ENCODE peak calls at places on chromosomes 12 and 14, in nine cellular contexts. One of them, this sample, is unnamed.
A peak's percentile ranks its signal among the peaks of the same experiment; 100 is the strongest.

GRCh38 chr14:89256951-89257350 is 160.1 kb downstream of the FOXN3 start:
- DNase-seq in adipocyte: no peak
- DNase-seq in kidney glomerular epithelial cell: no peak
- DNase-seq in T-helper 1 cell: no peak
- DNase-seq in smooth muscle cell of the brain vasculature: no peak
- DNase-seq in Right ventricle myocardium superior: no peak
- DNase-seq in iPS-NIHi11: no peak
- DNase-seq in ecto neural progenitor cell: no peak
- DNase-seq in astrocyte: no peak
- DNase-seq in this sample: no peak

GRCh38 chr12:77751939-77752338 is 78.8 kb upstream of the NAV3 start:
- DNase-seq in adipocyte: peak; percentile 60
- DNase-seq in kidney glomerular epithelial cell: no peak
- DNase-seq in T-helper 1 cell: no peak
- DNase-seq in smooth muscle cell of the brain vasculature: peak; percentile 35
- DNase-seq in Right ventricle myocardium superior: no peak
- DNase-seq in iPS-NIHi11: no peak
- DNase-seq in ecto neural progenitor cell: no peak
- DNase-seq in astrocyte: peak; percentile 70
- DNase-seq in this sample: no peak

GRCh38 chr14:79279645-79280399 is 931.5 kb downstream of the DIO2 start:
- DNase-seq in adipocyte: peak; percentile 3
- DNase-seq in kidney glomerular epithelial cell: no peak
- DNase-seq in T-helper 1 cell: no peak
- DNase-seq in smooth muscle cell of the brain vasculature: no peak
- DNase-seq in Right ventricle myocardium superior: no peak
- DNase-seq in iPS-NIHi11: no peak
- DNase-seq in ecto neural progenitor cell: peak; percentile 49
- DNase-seq in astrocyte: no peak
- DNase-seq in this sample: no peak

GRCh38 chr14:45787167-45787566 is 534.2 kb upstream of the MIS18BP1 start:
- DNase-seq in adipocyte: no peak
- DNase-seq in kidney glomerular epithelial cell: no peak
- DNase-seq in T-helper 1 cell: no peak
- DNase-seq in smooth muscle cell of the brain vasculature: no peak
- DNase-seq in Right ventricle myocardium superior: no peak
- DNase-seq in iPS-NIHi11: peak; percentile 7
- DNase-seq in ecto neural progenitor cell: no peak
- DNase-seq in astrocyte: no peak
- DNase-seq in this sample: no peak

GRCh38 chr14:61866932-61867920 is 105.0 kb downstream of the SNAPC1 start:
- DNase-seq in adipocyte: no peak
- DNase-seq in kidney glomerular epithelial cell: no peak
- DNase-seq in T-helper 1 cell: peak; percentile 14
- DNase-seq in smooth muscle cell of the brain vasculature: no peak
- DNase-seq in Right ventricle myocardium superior: no peak
- DNase-seq in iPS-NIHi11: no peak
- DNase-seq in ecto neural progenitor cell: no peak
- DNase-seq in astrocyte: no peak
- DNase-seq in this sample: no peak

GRCh38 chr12:70910666-70911065 is 9.9 kb downstream of the PTPRR start:
- DNase-seq in adipocyte: no peak
- DNase-seq in kidney glomerular epithelial cell: no peak
- DNase-seq in T-helper 1 cell: no peak
- DNase-seq in smooth muscle cell of the brain vasculature: no peak
- DNase-seq in Right ventricle myocardium superior: no peak
- DNase-seq in iPS-NIHi11: no peak
- DNase-seq in ecto neural progenitor cell: no peak
- DNase-seq in astrocyte: no peak
- DNase-seq in this sample: no peak

GRCh38 chr12:29051221-29051620 is 97.9 kb upstream of the FAR2 start:
- DNase-seq in adipocyte: no peak
- DNase-seq in kidney glomerular epithelial cell: no peak
- DNase-seq in T-helper 1 cell: no peak
- DNase-seq in smooth muscle cell of the brain vasculature: no peak
- DNase-seq in Right ventricle myocardium superior: no peak
- DNase-seq in iPS-NIHi11: no peak
- DNase-seq in ecto neural progenitor cell: no peak
- DNase-seq in astrocyte: peak; percentile 51
- DNase-seq in this sample: no peak

GRCh38 chr12:132717531-132718387 is 7.1 kb downstream of the PGAM5 start:
- DNase-seq in adipocyte: no peak
- DNase-seq in kidney glomerular epithelial cell: no peak
- DNase-seq in T-helper 1 cell: no peak
- DNase-seq in smooth muscle cell of the brain vasculature: no peak
- DNase-seq in Right ventricle myocardium superior: peak; percentile 40
- DNase-seq in iPS-NIHi11: no peak
- DNase-seq in ecto neural progenitor cell: no peak
- DNase-seq in astrocyte: no peak
- DNase-seq in this sample: no peak

GRCh38 chr12:49345048-49345839 is 1.4 kb upstream of the DNAJC22 start:
- DNase-seq in adipocyte: peak; percentile 66
- DNase-seq in kidney glomerular epithelial cell: peak; percentile 42
- DNase-seq in T-helper 1 cell: no peak
- DNase-seq in smooth muscle cell of the brain vasculature: no peak
- DNase-seq in Right ventricle myocardium superior: no peak
- DNase-seq in iPS-NIHi11: peak; percentile 60
- DNase-seq in ecto neural progenitor cell: peak; percentile 83
- DNase-seq in astrocyte: no peak
- DNase-seq in this sample: no peak

GRCh38 chr14:21917699-21918436 is 244.2 kb upstream of the OR4E1 start:
- DNase-seq in adipocyte: peak; percentile 64
- DNase-seq in kidney glomerular epithelial cell: peak; percentile 62
- DNase-seq in T-helper 1 cell: peak; percentile 74
- DNase-seq in smooth muscle cell of the brain vasculature: peak; percentile 13
- DNase-seq in Right ventricle myocardium superior: no peak
- DNase-seq in iPS-NIHi11: peak; percentile 33
- DNase-seq in ecto neural progenitor cell: no peak
- DNase-seq in astrocyte: peak; percentile 8
- DNase-seq in this sample: peak; percentile 57

GRCh38 chr12:18403182-18403581 is 141.9 kb downstream of the PIK3C2G start:
- DNase-seq in adipocyte: no peak
- DNase-seq in kidney glomerular epithelial cell: no peak
- DNase-seq in T-helper 1 cell: no peak
- DNase-seq in smooth muscle cell of the brain vasculature: no peak
- DNase-seq in Right ventricle myocardium superior: no peak
- DNase-seq in iPS-NIHi11: no peak
- DNase-seq in ecto neural progenitor cell: no peak
- DNase-seq in astrocyte: no peak
- DNase-seq in this sample: no peak

GRCh38 chr12:48881652-48882324 is 16.1 kb upstream of the RND1 start:
- DNase-seq in adipocyte: peak; percentile 14
- DNase-seq in kidney glomerular epithelial cell: no peak
- DNase-seq in T-helper 1 cell: no peak
- DNase-seq in smooth muscle cell of the brain vasculature: no peak
- DNase-seq in Right ventricle myocardium superior: no peak
- DNase-seq in iPS-NIHi11: no peak
- DNase-seq in ecto neural progenitor cell: no peak
- DNase-seq in astrocyte: no peak
- DNase-seq in this sample: no peak

GRCh38 chr14:59897757-59898383 is 22.1 kb upstream of the LRRC9 start:
- DNase-seq in adipocyte: no peak
- DNase-seq in kidney glomerular epithelial cell: peak; percentile 16
- DNase-seq in T-helper 1 cell: no peak
- DNase-seq in smooth muscle cell of the brain vasculature: no peak
- DNase-seq in Right ventricle myocardium superior: no peak
- DNase-seq in iPS-NIHi11: peak; percentile 44
- DNase-seq in ecto neural progenitor cell: peak; percentile 52
- DNase-seq in astrocyte: peak; percentile 4
- DNase-seq in this sample: no peak

GRCh38 chr12:10339441-10339840 is 31.8 kb downstream of the KLRD1 start:
- DNase-seq in adipocyte: peak; percentile 7
- DNase-seq in kidney glomerular epithelial cell: no peak
- DNase-seq in T-helper 1 cell: no peak
- DNase-seq in smooth muscle cell of the brain vasculature: no peak
- DNase-seq in Right ventricle myocardium superior: no peak
- DNase-seq in iPS-NIHi11: no peak
- DNase-seq in ecto neural progenitor cell: no peak
- DNase-seq in astrocyte: peak; percentile 25
- DNase-seq in this sample: no peak

GRCh38 chr12:132158677-132159554 is 14.7 kb downstream of the NOC4L start:
- DNase-seq in adipocyte: no peak
- DNase-seq in kidney glomerular epithelial cell: no peak
- DNase-seq in T-helper 1 cell: no peak
- DNase-seq in smooth muscle cell of the brain vasculature: no peak
- DNase-seq in Right ventricle myocardium superior: peak; percentile 37
- DNase-seq in iPS-NIHi11: no peak
- DNase-seq in ecto neural progenitor cell: no peak
- DNase-seq in astrocyte: no peak
- DNase-seq in this sample: no peak

GRCh38 chr14:33254876-33255275 is 316.2 kb downstream of the NPAS3 start:
- DNase-seq in adipocyte: peak; percentile 1
- DNase-seq in kidney glomerular epithelial cell: no peak
- DNase-seq in T-helper 1 cell: no peak
- DNase-seq in smooth muscle cell of the brain vasculature: no peak
- DNase-seq in Right ventricle myocardium superior: no peak
- DNase-seq in iPS-NIHi11: no peak
- DNase-seq in ecto neural progenitor cell: no peak
- DNase-seq in astrocyte: no peak
- DNase-seq in this sample: no peak

GRCh38 chr12:45580570-45580969 is 148.9 kb upstream of the ARID2 start:
- DNase-seq in adipocyte: no peak
- DNase-seq in kidney glomerular epithelial cell: no peak
- DNase-seq in T-helper 1 cell: no peak
- DNase-seq in smooth muscle cell of the brain vasculature: no peak
- DNase-seq in Right ventricle myocardium superior: no peak
- DNase-seq in iPS-NIHi11: no peak
- DNase-seq in ecto neural progenitor cell: no peak
- DNase-seq in astrocyte: no peak
- DNase-seq in this sample: no peak

GRCh38 chr14:56676042-56676441 is 96.4 kb downstream of the TMEM260 start:
- DNase-seq in adipocyte: no peak
- DNase-seq in kidney glomerular epithelial cell: no peak
- DNase-seq in T-helper 1 cell: no peak
- DNase-seq in smooth muscle cell of the brain vasculature: no peak
- DNase-seq in Right ventricle myocardium superior: no peak
- DNase-seq in iPS-NIHi11: no peak
- DNase-seq in ecto neural progenitor cell: no peak
- DNase-seq in astrocyte: no peak
- DNase-seq in this sample: no peak

GRCh38 chr14:75851574-75851866 is 130.3 kb downstream of the TGFB3 start:
- DNase-seq in adipocyte: no peak
- DNase-seq in kidney glomerular epithelial cell: no peak
- DNase-seq in T-helper 1 cell: no peak
- DNase-seq in smooth muscle cell of the brain vasculature: no peak
- DNase-seq in Right ventricle myocardium superior: no peak
- DNase-seq in iPS-NIHi11: peak; percentile 19
- DNase-seq in ecto neural progenitor cell: no peak
- DNase-seq in astrocyte: no peak
- DNase-seq in this sample: no peak

GRCh38 chr14:96277890-96278289 is 21.9 kb downstream of the BDKRB1 start:
- DNase-seq in adipocyte: no peak
- DNase-seq in kidney glomerular epithelial cell: no peak
- DNase-seq in T-helper 1 cell: no peak
- DNase-seq in smooth muscle cell of the brain vasculature: no peak
- DNase-seq in Right ventricle myocardium superior: no peak
- DNase-seq in iPS-NIHi11: no peak
- DNase-seq in ecto neural progenitor cell: no peak
- DNase-seq in astrocyte: no peak
- DNase-seq in this sample: no peak

GRCh38 chr12:96078281-96078761 is 42.9 kb upstream of the LTA4H start:
- DNase-seq in adipocyte: no peak
- DNase-seq in kidney glomerular epithelial cell: no peak
- DNase-seq in T-helper 1 cell: no peak
- DNase-seq in smooth muscle cell of the brain vasculature: no peak
- DNase-seq in Right ventricle myocardium superior: peak; percentile 80
- DNase-seq in iPS-NIHi11: no peak
- DNase-seq in ecto neural progenitor cell: no peak
- DNase-seq in astrocyte: peak; percentile 19
- DNase-seq in this sample: no peak

GRCh38 chr12:1936406-1937320 is 18.2 kb upstream of the CACNA2D4 start:
- DNase-seq in adipocyte: peak; percentile 77
- DNase-seq in kidney glomerular epithelial cell: peak; percentile 87
- DNase-seq in T-helper 1 cell: no peak
- DNase-seq in smooth muscle cell of the brain vasculature: no peak
- DNase-seq in Right ventricle myocardium superior: peak; percentile 81
- DNase-seq in iPS-NIHi11: no peak
- DNase-seq in ecto neural progenitor cell: peak; percentile 42
- DNase-seq in astrocyte: peak; percentile 81
- DNase-seq in this sample: no peak

GRCh38 chr12:107394693-107395092 is 290.9 kb upstream of the PWP1 start:
- DNase-seq in adipocyte: no peak
- DNase-seq in kidney glomerular epithelial cell: no peak
- DNase-seq in T-helper 1 cell: no peak
- DNase-seq in smooth muscle cell of the brain vasculature: no peak
- DNase-seq in Right ventricle myocardium superior: no peak
- DNase-seq in iPS-NIHi11: no peak
- DNase-seq in ecto neural progenitor cell: no peak
- DNase-seq in astrocyte: no peak
- DNase-seq in this sample: no peak

GRCh38 chr12:6821674-6822433 is at the start of gene GPR162:
- DNase-seq in adipocyte: peak; percentile 82
- DNase-seq in kidney glomerular epithelial cell: no peak
- DNase-seq in T-helper 1 cell: no peak
- DNase-seq in smooth muscle cell of the brain vasculature: no peak
- DNase-seq in Right ventricle myocardium superior: peak; percentile 80
- DNase-seq in iPS-NIHi11: peak; percentile 87
- DNase-seq in ecto neural progenitor cell: peak; percentile 95
- DNase-seq in astrocyte: peak; percentile 37
- DNase-seq in this sample: no peak

GRCh38 chr12:62631531-62632520 is 165.2 kb downstream of the MON2 start:
- DNase-seq in adipocyte: peak; percentile 90
- DNase-seq in kidney glomerular epithelial cell: peak; percentile 50
- DNase-seq in T-helper 1 cell: peak; percentile 12
- DNase-seq in smooth muscle cell of the brain vasculature: no peak
- DNase-seq in Right ventricle myocardium superior: peak; percentile 76
- DNase-seq in iPS-NIHi11: peak; percentile 80
- DNase-seq in ecto neural progenitor cell: peak; percentile 86
- DNase-seq in astrocyte: peak; percentile 88
- DNase-seq in this sample: peak; percentile 25

GRCh38 chr12:6375269-6376078 is at the start of gene SCNN1A:
- DNase-seq in adipocyte: no peak
- DNase-seq in kidney glomerular epithelial cell: no peak
- DNase-seq in T-helper 1 cell: no peak
- DNase-seq in smooth muscle cell of the brain vasculature: no peak
- DNase-seq in Right ventricle myocardium superior: no peak
- DNase-seq in iPS-NIHi11: peak; percentile 82
- DNase-seq in ecto neural progenitor cell: peak; percentile 74
- DNase-seq in astrocyte: no peak
- DNase-seq in this sample: no peak

GRCh38 chr14:88792572-88793258 is at the start of gene EML5:
- DNase-seq in adipocyte: peak; percentile 87
- DNase-seq in kidney glomerular epithelial cell: peak; percentile 61
- DNase-seq in T-helper 1 cell: peak; percentile 76
- DNase-seq in smooth muscle cell of the brain vasculature: peak; percentile 6
- DNase-seq in Right ventricle myocardium superior: peak; percentile 88
- DNase-seq in iPS-NIHi11: peak; percentile 83
- DNase-seq in ecto neural progenitor cell: peak; percentile 87
- DNase-seq in astrocyte: peak; percentile 31
- DNase-seq in this sample: peak; percentile 87

GRCh38 chr12:83505586-83505985 is 818.9 kb downstream of the TMTC2 start:
- DNase-seq in adipocyte: no peak
- DNase-seq in kidney glomerular epithelial cell: no peak
- DNase-seq in T-helper 1 cell: no peak
- DNase-seq in smooth muscle cell of the brain vasculature: no peak
- DNase-seq in Right ventricle myocardium superior: no peak
- DNase-seq in iPS-NIHi11: no peak
- DNase-seq in ecto neural progenitor cell: no peak
- DNase-seq in astrocyte: no peak
- DNase-seq in this sample: no peak

GRCh38 chr12:121793501-121793835 is at the start of gene RHOF:
- DNase-seq in adipocyte: peak; percentile 72
- DNase-seq in kidney glomerular epithelial cell: peak; percentile 43
- DNase-seq in T-helper 1 cell: no peak
- DNase-seq in smooth muscle cell of the brain vasculature: no peak
- DNase-seq in Right ventricle myocardium superior: peak; percentile 74
- DNase-seq in iPS-NIHi11: peak; percentile 81
- DNase-seq in ecto neural progenitor cell: no peak
- DNase-seq in astrocyte: no peak
- DNase-seq in this sample: no peak

GRCh38 chr14:53249059-53249458 is 95.9 kb upstream of the DDHD1 start:
- DNase-seq in adipocyte: no peak
- DNase-seq in kidney glomerular epithelial cell: no peak
- DNase-seq in T-helper 1 cell: no peak
- DNase-seq in smooth muscle cell of the brain vasculature: no peak
- DNase-seq in Right ventricle myocardium superior: no peak
- DNase-seq in iPS-NIHi11: no peak
- DNase-seq in ecto neural progenitor cell: no peak
- DNase-seq in astrocyte: peak; percentile 3
- DNase-seq in this sample: no peak

GRCh38 chr12:57476993-57477709 is 2.5 kb downstream of the ARHGAP9 start:
- DNase-seq in adipocyte: no peak
- DNase-seq in kidney glomerular epithelial cell: no peak
- DNase-seq in T-helper 1 cell: no peak
- DNase-seq in smooth muscle cell of the brain vasculature: no peak
- DNase-seq in Right ventricle myocardium superior: no peak
- DNase-seq in iPS-NIHi11: no peak
- DNase-seq in ecto neural progenitor cell: no peak
- DNase-seq in astrocyte: no peak
- DNase-seq in this sample: no peak

This sample was measured in memory B cell.